ENCODE peak calls at places on chromosome 16, in five cellular contexts. M is SHP77 treated with DMSO at 0.1 percent for 48 hours, C is NCI-H69, I is HCT116, R is BJ. P is an unnamed sample.

GRCh38 chr16:2966803-2967184 is 2.4 kb upstream of the PAQR4 start:
- DNase-seq in M (no peak), R (no peak), I (no peak), C (no peak), P (no peak)

GRCh38 chr16:11278681-11279628 is 2.2 kb downstream of the PRM1 start:
- DNase-seq in I (no peak), R (no peak), C (no peak), M (no peak), P (no peak)

GRCh38 chr16:56894331-56894917 is 29.4 kb downstream of the SLC12A3 start:
- DNase-seq in C (no peak), M (no peak), R (no peak), I (no peak), P (no peak)

GRCh38 chr16:28977703-28978641 is 3.4 kb downstream of the SPNS1 start:
- DNase-seq in I (no peak), C (peak), M (no peak), R (no peak), P (no peak)

GRCh38 chr16:54027126-54027922 is 259.3 kb downstream of the IRX3 start:
- DNase-seq in C (no peak), R (peak), M (no peak), I (no peak), P (peak)

GRCh38 chr16:70735141-70735979 is 49.5 kb upstream of the MTSS2 start:
- DNase-seq in R (peak), C (no peak), I (no peak), M (no peak), P (no peak)

GRCh38 chr16:14405611-14406537 is 224.2 kb downstream of the PARN start:
- DNase-seq in M (peak), C (no peak), R (no peak), I (no peak), P (no peak)

GRCh38 chr16:27177031-27177774 is 26.1 kb upstream of the KDM8 start:
- DNase-seq in R (no peak), M (no peak), I (no peak), C (no peak), P (peak)

GRCh38 chr16:87707714-87708113 is 58.1 kb downstream of the KLHDC4 start:
- DNase-seq in C (no peak), M (no peak), R (no peak), I (no peak), P (no peak)

GRCh38 chr16:7867831-7868230 is 535.2 kb downstream of the RBFOX1 start:
- DNase-seq in M (no peak), C (no peak), R (no peak), I (no peak), P (no peak)

GRCh38 chr16:17850626-17851265 is 380.0 kb upstream of the XYLT1 start:
- DNase-seq in M (no peak), R (no peak), I (no peak), C (peak), P (no peak)

GRCh38 chr16:70430667-70431536 is 8.0 kb downstream of the ST3GAL2 start:
- DNase-seq in M (no peak), I (no peak), C (peak), R (no peak), P (no peak)

GRCh38 chr16:49959552-49960277 is 65.3 kb upstream of the CNEP1R1 start:
- DNase-seq in C (no peak), M (no peak), R (no peak), I (no peak), P (no peak)

GRCh38 chr16:27718136-27718766 is 168.3 kb downstream of the KATNIP start:
- DNase-seq in R (no peak), M (no peak), C (no peak), I (no peak), P (no peak)

GRCh38 chr16:31260136-31260931 is 559 bp downstream of the ITGAM start:
- DNase-seq in I (no peak), R (no peak), C (no peak), M (no peak), P (no peak)

GRCh38 chr16:51773051-51773450 is 622.0 kb upstream of the SALL1 start:
- DNase-seq in R (no peak), I (no peak), M (no peak), C (no peak), P (no peak)

GRCh38 chr16:4244254-4244812 is 2.5 kb upstream of the SRL start:
- DNase-seq in I (no peak), R (no peak), C (peak), M (no peak), P (no peak)

GRCh38 chr16:27313422-27314160 is at the start of gene IL4R:
- DNase-seq in M (no peak), I (peak), C (peak), R (no peak), P (no peak)

GRCh38 chr16:81403601-81404391 is 40.8 kb upstream of the CMIP start:
- DNase-seq in M (peak), C (peak), R (no peak), I (peak), P (no peak)

GRCh38 chr16:15741207-15741871 is 91.3 kb downstream of the NDE1 start:
- DNase-seq in C (no peak), M (no peak), I (no peak), R (no peak), P (no peak)

GRCh38 chr16:22216191-22216831 is 10.2 kb downstream of the EEF2K start:
- DNase-seq in I (no peak), R (no peak), M (no peak), C (no peak), P (no peak)

GRCh38 chr16:56910654-56911539 is 21.0 kb upstream of the HERPUD1 start:
- DNase-seq in I (no peak), R (peak), M (no peak), C (peak), P (no peak)

GRCh38 chr16:12184419-12184831 is 207.9 kb downstream of the SNX29 start:
- DNase-seq in M (no peak), R (no peak), I (no peak), C (no peak), P (no peak)

GRCh38 chr16:63744077-63744874 is 1377.6 kb downstream of the CDH11 start:
- DNase-seq in I (no peak), R (no peak), C (no peak), M (no peak), P (no peak)

GRCh38 chr16:71421911-71422310 is 19.9 kb downstream of the TLE7 start:
- DNase-seq in C (peak), M (no peak), I (peak), R (no peak), P (no peak)

GRCh38 chr16:55703003-55704001 is 47.5 kb downstream of the SLC6A2 start:
- DNase-seq in R (no peak), C (peak), I (peak), M (no peak), P (peak)

GRCh38 chr16:4103741-4104140 is 12.5 kb downstream of the ADCY9 start:
- DNase-seq in C (no peak), I (no peak), R (no peak), M (no peak), P (no peak)

GRCh38 chr16:49701867-49702494 is 153.9 kb downstream of the ZNF423 start:
- DNase-seq in C (peak), I (no peak), R (no peak), M (no peak), P (no peak)

GRCh38 chr16:8549843-8550412 is 40.4 kb downstream of the TMEM114 start:
- DNase-seq in I (no peak), R (no peak), M (no peak), C (no peak), P (no peak)

GRCh38 chr16:2919511-2920255 is 8.0 kb downstream of the FLYWCH1 start:
- DNase-seq in R (no peak), I (peak), C (peak), M (peak), P (no peak)

GRCh38 chr16:21664801-21665492 is 1.2 kb downstream of the OTOA start:
- DNase-seq in I (no peak), M (no peak), C (no peak), R (no peak), P (no peak)

GRCh38 chr16:11487289-11487688 is 99.4 kb downstream of the LITAF start:
- DNase-seq in M (no peak), R (no peak), C (no peak), I (no peak), P (no peak)

P was measured in AG04449.